ENCODE peak calls at places on chromosomes 12 and 14, in seven cellular contexts. A is HCT116; H is stimulated activated memory B cell treated with anti-CD40 and anti-IgM and Interleukin-4, amounts not matched to agents 10 μg/mL and 1 μg/mL and 100 μg/mL, for 72 hours; T is naive thymus-derived CD4-positive, alpha-beta T cell; V is left lung; W is A549; D is pancreas. Q is an unnamed sample.

GRCh38 chr12:98127336-98127679 is 388.1 kb upstream of the TMPO start:
- ATAC-seq in A (no peak), H (no peak), T (no peak), V (no peak), W (no peak), D (no peak), Q (no peak)

GRCh38 chr12:85281947-85282312 is 1.9 kb downstream of the ALX1 start:
- ATAC-seq in A (no peak), H (no peak), T (no peak), V (no peak), W (no peak), D (no peak), Q (no peak)

GRCh38 chr14:50008562-50009355 is 107.6 kb downstream of the VCPKMT start:
- ATAC-seq in A (no peak), H (peak; percentile 80), T (peak; percentile 34), V (no peak), W (peak; percentile 78), D (no peak), Q (no peak)

GRCh38 chr12:14893471-14894250 is 8.0 kb upstream of the MGP start:
- ATAC-seq in A (no peak), H (no peak), T (no peak), V (peak; percentile 51), W (no peak), D (no peak), Q (no peak)

GRCh38 chr14:52856139-52856538 is 64.7 kb upstream of the GNPNAT1 start:
- ATAC-seq in A (no peak), H (no peak), T (no peak), V (no peak), W (no peak), D (no peak), Q (no peak)

GRCh38 chr12:116996058-116996457 is 85.3 kb downstream of the FBXW8 start:
- ATAC-seq in A (no peak), H (no peak), T (no peak), V (no peak), W (no peak), D (no peak), Q (no peak)

GRCh38 chr12:103673891-103674375 is 86.9 kb downstream of the STAB2 start:
- ATAC-seq in A (no peak), H (no peak), T (no peak), V (peak; percentile 58), W (no peak), D (no peak), Q (no peak)

GRCh38 chr14:68549057-68549421 is 243.8 kb downstream of the ZFP36L1 start:
- ATAC-seq in A (peak; percentile 49), H (no peak), T (no peak), V (peak; percentile 3), W (peak; percentile 40), D (no peak), Q (no peak)

GRCh38 chr12:105864316-105864715 is 274.4 kb downstream of the NUAK1 start:
- ATAC-seq in A (no peak), H (no peak), T (no peak), V (no peak), W (no peak), D (no peak), Q (no peak)

GRCh38 chr14:42014301-42014700 is 407.6 kb downstream of the LRFN5 start:
- ATAC-seq in A (no peak), H (no peak), T (no peak), V (no peak), W (no peak), D (no peak), Q (no peak)

GRCh38 chr14:105818712-105819005 is 292.3 kb downstream of the TMEM121 start:
- ATAC-seq in A (no peak), H (peak; percentile 40), T (no peak), V (no peak), W (no peak), D (no peak), Q (no peak)

GRCh38 chr14:68628605-68629310 is 164.1 kb downstream of the ZFP36L1 start:
- ATAC-seq in A (peak; percentile 61), H (peak; percentile 50), T (peak; percentile 81), V (peak; percentile 80), W (no peak), D (peak; percentile 65), Q (peak; percentile 63)

GRCh38 chr14:93034671-93034994 is 81.1 kb downstream of the ITPK1 start:
- ATAC-seq in A (peak; percentile 5), H (peak; percentile 0), T (no peak), V (no peak), W (no peak), D (no peak), Q (peak; percentile 13)

GRCh38 chr12:96015672-96016071 is 19.5 kb upstream of the HAL start:
- ATAC-seq in A (peak; percentile 78), H (no peak), T (no peak), V (peak; percentile 76), W (peak; percentile 96), D (no peak), Q (no peak)

GRCh38 chr14:99676657-99677056 is 7.4 kb upstream of the CYP46A1 start:
- ATAC-seq in A (no peak), H (no peak), T (no peak), V (no peak), W (no peak), D (no peak), Q (peak; percentile 16)

GRCh38 chr12:108112815-108113556 is 16.1 kb upstream of the WSCD2 start:
- ATAC-seq in A (no peak), H (no peak), T (no peak), V (no peak), W (peak; percentile 45), D (no peak), Q (no peak)

GRCh38 chr12:50745861-50746260 is 18.0 kb upstream of the ATF1 start:
- ATAC-seq in A (no peak), H (no peak), T (peak; percentile 54), V (peak; percentile 30), W (no peak), D (no peak), Q (no peak)

GRCh38 chr12:117277875-117278274 is 83.6 kb downstream of the NOS1 start:
- ATAC-seq in A (peak; percentile 70), H (no peak), T (no peak), V (no peak), W (peak; percentile 43), D (no peak), Q (no peak)

GRCh38 chr12:20212036-20212435 is 156.3 kb upstream of the PDE3A start:
- ATAC-seq in A (no peak), H (no peak), T (no peak), V (peak; percentile 27), W (no peak), D (no peak), Q (no peak)

GRCh38 chr12:27109339-27110023 is 27.1 kb upstream of the C12orf71 start:
- ATAC-seq in A (no peak), H (no peak), T (no peak), V (peak; percentile 83), W (no peak), D (no peak), Q (peak; percentile 33)

GRCh38 chr14:70254476-70254961 is 65.8 kb upstream of the SLC8A3 start:
- ATAC-seq in A (peak; percentile 80), H (peak; percentile 63), T (peak; percentile 54), V (peak; percentile 81), W (peak; percentile 92), D (peak; percentile 97), Q (peak; percentile 59)

GRCh38 chr12:5964913-5965900 is 20.1 kb upstream of the ANO2 start:
- ATAC-seq in A (peak; percentile 37), H (no peak), T (no peak), V (peak; percentile 12), W (peak; percentile 49), D (no peak), Q (peak; percentile 14)

GRCh38 chr12:92933606-92934005 is 4.5 kb upstream of the EEA1 start:
- ATAC-seq in A (no peak), H (no peak), T (no peak), V (no peak), W (no peak), D (no peak), Q (no peak)

GRCh38 chr12:26666286-26666685 is 166.7 kb downstream of the ITPR2 start:
- ATAC-seq in A (no peak), H (no peak), T (no peak), V (no peak), W (no peak), D (no peak), Q (no peak)

GRCh38 chr12:130977759-130978127 is 24.0 kb downstream of the ADGRD1 start:
- ATAC-seq in A (no peak), H (no peak), T (no peak), V (no peak), W (no peak), D (no peak), Q (no peak)

GRCh38 chr14:96100171-96101064 is 61.3 kb downstream of the C14orf132 start:
- ATAC-seq in A (peak; percentile 79), H (no peak), T (peak; percentile 86), V (peak; percentile 75), W (peak; percentile 17), D (peak; percentile 50), Q (peak; percentile 55)

GRCh38 chr12:131808744-131809371 is 19.3 kb upstream of the MMP17 start:
- ATAC-seq in A (no peak), H (peak; percentile 88), T (peak; percentile 93), V (peak; percentile 52), W (no peak), D (no peak), Q (peak; percentile 97)

GRCh38 chr14:99561827-99562226 is 42.2 kb downstream of the CCDC85C start:
- ATAC-seq in A (no peak), H (no peak), T (no peak), V (no peak), W (no peak), D (peak; percentile 9), Q (no peak)

GRCh38 chr14:100155881-100156645 is 3.4 kb downstream of the DEGS2 start:
- ATAC-seq in A (no peak), H (no peak), T (no peak), V (no peak), W (no peak), D (no peak), Q (no peak)

GRCh38 chr14:75602527-75602926 is 24.1 kb downstream of the FLVCR2 start:
- ATAC-seq in A (no peak), H (no peak), T (no peak), V (no peak), W (no peak), D (no peak), Q (no peak)

GRCh38 chr12:26953447-26953846 is 15.2 kb downstream of the FGFR1OP2 start:
- ATAC-seq in A (no peak), H (no peak), T (peak; percentile 91), V (peak; percentile 94), W (no peak), D (no peak), Q (no peak)

GRCh38 chr14:39097159-39097558 is 5.9 kb downstream of the SEC23A start:
- ATAC-seq in A (no peak), H (peak; percentile 51), T (peak; percentile 86), V (peak; percentile 70), W (no peak), D (no peak), Q (peak; percentile 95)

GRCh38 chr14:49549881-49550280 is 36.3 kb downstream of the RPS29 start:
- ATAC-seq in A (no peak), H (no peak), T (no peak), V (no peak), W (no peak), D (no peak), Q (no peak)

GRCh38 chr12:8989425-8989824 is at the start of gene KLRG1:
- ATAC-seq in A (no peak), H (peak; percentile 64), T (peak; percentile 72), V (no peak), W (no peak), D (no peak), Q (peak; percentile 45)

GRCh38 chr14:89486961-89487360 is 69.9 kb upstream of the FOXN3 start:
- ATAC-seq in A (no peak), H (no peak), T (peak; percentile 17), V (no peak), W (no peak), D (no peak), Q (no peak)

Q was measured in activated T-helper 17 cell treated with anti-CD3 and anti-CD28 coated beads, Interleukin-2, amount 50 U/mL, for 72 hours.